ENCODE peak calls at places on chromosomes 2 and 18, in six cellular contexts. One of them, this sample, is unnamed.

GRCh38 chr2:58553937-58554336 is 312.8 kb upstream of the FANCL start:
- DNase-seq in GM12891: no peak
- DNase-seq in H1: no peak
- DNase-seq in HepG2: peak
- DNase-seq in GM12878: no peak
- DNase-seq in K562: peak
- DNase-seq in this sample: no peak

GRCh38 chr2:126836761-126837679 is 61.7 kb upstream of the TEX51 start:
- DNase-seq in GM12878: no peak
- DNase-seq in H1: no peak
- DNase-seq in HepG2: no peak
- DNase-seq in K562: no peak
- DNase-seq in GM12891: no peak
- DNase-seq in this sample: no peak

GRCh38 chr2:44100351-44100750 is 68.3 kb upstream of the PPM1B start:
- DNase-seq in HepG2: peak
- DNase-seq in GM12891: no peak
- DNase-seq in H1: no peak
- DNase-seq in GM12878: no peak
- DNase-seq in K562: peak
- DNase-seq in this sample: no peak

GRCh38 chr2:45748239-45748638 is 96.8 kb downstream of the PRKCE start:
- DNase-seq in GM12878: no peak
- DNase-seq in H1: no peak
- DNase-seq in K562: no peak
- DNase-seq in HepG2: no peak
- DNase-seq in GM12891: no peak
- DNase-seq in this sample: no peak

GRCh38 chr18:48084858-48085257 is 154.4 kb upstream of the SMAD2 start:
- DNase-seq in GM12891: no peak
- DNase-seq in GM12878: no peak
- DNase-seq in K562: no peak
- DNase-seq in H1: no peak
- DNase-seq in HepG2: no peak
- DNase-seq in this sample: no peak

GRCh38 chr2:30404354-30405265 is 42.4 kb upstream of the LCLAT1 start:
- DNase-seq in GM12878: no peak
- DNase-seq in H1: peak
- DNase-seq in HepG2: no peak
- DNase-seq in K562: no peak
- DNase-seq in GM12891: no peak
- DNase-seq in this sample: no peak

GRCh38 chr2:137929504-137929886 is 34.8 kb upstream of the HNMT start:
- DNase-seq in K562: no peak
- DNase-seq in HepG2: no peak
- DNase-seq in GM12891: no peak
- DNase-seq in H1: no peak
- DNase-seq in GM12878: no peak
- DNase-seq in this sample: no peak

GRCh38 chr2:58101500-58101899 is 54.9 kb downstream of the VRK2 start:
- DNase-seq in H1: no peak
- DNase-seq in HepG2: no peak
- DNase-seq in K562: no peak
- DNase-seq in GM12891: no peak
- DNase-seq in GM12878: no peak
- DNase-seq in this sample: no peak

GRCh38 chr2:50922506-50922905 is 109.4 kb downstream of the NRXN1 start:
- DNase-seq in GM12891: no peak
- DNase-seq in H1: no peak
- DNase-seq in GM12878: no peak
- DNase-seq in HepG2: no peak
- DNase-seq in K562: no peak
- DNase-seq in this sample: no peak

GRCh38 chr2:215272918-215273317 is 38.9 kb upstream of the ATIC start:
- DNase-seq in HepG2: no peak
- DNase-seq in GM12891: no peak
- DNase-seq in K562: no peak
- DNase-seq in H1: no peak
- DNase-seq in GM12878: no peak
- DNase-seq in this sample: no peak

GRCh38 chr2:187900023-187900422 is 345.8 kb upstream of the TFPI start:
- DNase-seq in HepG2: no peak
- DNase-seq in K562: no peak
- DNase-seq in GM12878: no peak
- DNase-seq in GM12891: no peak
- DNase-seq in H1: no peak
- DNase-seq in this sample: no peak

GRCh38 chr18:40366521-40366920 is 1588.5 kb upstream of the PIK3C3 start:
- DNase-seq in GM12878: no peak
- DNase-seq in HepG2: no peak
- DNase-seq in H1: no peak
- DNase-seq in GM12891: no peak
- DNase-seq in K562: no peak
- DNase-seq in this sample: no peak

GRCh38 chr2:15331787-15332186 is 229.3 kb downstream of the NBAS start:
- DNase-seq in H1: no peak
- DNase-seq in GM12878: no peak
- DNase-seq in GM12891: no peak
- DNase-seq in HepG2: no peak
- DNase-seq in K562: peak
- DNase-seq in this sample: no peak

GRCh38 chr2:136557203-136557602 is 208.1 kb upstream of the THSD7B start:
- DNase-seq in GM12891: no peak
- DNase-seq in H1: no peak
- DNase-seq in HepG2: no peak
- DNase-seq in GM12878: no peak
- DNase-seq in K562: no peak
- DNase-seq in this sample: no peak

GRCh38 chr18:24075731-24076130 is 61.2 kb downstream of the TTC39C start:
- DNase-seq in GM12878: no peak
- DNase-seq in HepG2: no peak
- DNase-seq in K562: no peak
- DNase-seq in H1: no peak
- DNase-seq in GM12891: no peak
- DNase-seq in this sample: no peak

GRCh38 chr2:71419145-71419544 is 34.2 kb upstream of the DYSF start:
- DNase-seq in HepG2: no peak
- DNase-seq in K562: no peak
- DNase-seq in GM12891: no peak
- DNase-seq in H1: no peak
- DNase-seq in GM12878: no peak
- DNase-seq in this sample: no peak

GRCh38 chr2:83364264-83364663 is 1094.8 kb downstream of the SUCLG1 start:
- DNase-seq in GM12891: no peak
- DNase-seq in K562: no peak
- DNase-seq in GM12878: no peak
- DNase-seq in HepG2: no peak
- DNase-seq in H1: no peak
- DNase-seq in this sample: no peak

GRCh38 chr2:236944561-236944960 is 141.1 kb upstream of the COPS8 start:
- DNase-seq in K562: no peak
- DNase-seq in H1: peak
- DNase-seq in GM12891: no peak
- DNase-seq in HepG2: no peak
- DNase-seq in GM12878: no peak
- DNase-seq in this sample: no peak

GRCh38 chr18:38750786-38751185 is 1185.2 kb upstream of the CELF4 start:
- DNase-seq in K562: no peak
- DNase-seq in GM12891: no peak
- DNase-seq in H1: no peak
- DNase-seq in GM12878: no peak
- DNase-seq in HepG2: no peak
- DNase-seq in this sample: no peak

GRCh38 chr18:421236-422155 is 79.0 kb downstream of the COLEC12 start:
- DNase-seq in HepG2: peak
- DNase-seq in GM12878: no peak
- DNase-seq in H1: no peak
- DNase-seq in K562: no peak
- DNase-seq in GM12891: no peak
- DNase-seq in this sample: no peak
- TF ChIP-seq TAF1 in HepG2: no peak
- TF ChIP-seq TAF1 in GM12878: no peak
- TF ChIP-seq TAF1 in H1: no peak
- TF ChIP-seq TAF1 in K562: no peak
- TF ChIP-seq TAF1 in GM12891: no peak
- TF ChIP-seq TAF1 in this sample: no peak

DNA sequence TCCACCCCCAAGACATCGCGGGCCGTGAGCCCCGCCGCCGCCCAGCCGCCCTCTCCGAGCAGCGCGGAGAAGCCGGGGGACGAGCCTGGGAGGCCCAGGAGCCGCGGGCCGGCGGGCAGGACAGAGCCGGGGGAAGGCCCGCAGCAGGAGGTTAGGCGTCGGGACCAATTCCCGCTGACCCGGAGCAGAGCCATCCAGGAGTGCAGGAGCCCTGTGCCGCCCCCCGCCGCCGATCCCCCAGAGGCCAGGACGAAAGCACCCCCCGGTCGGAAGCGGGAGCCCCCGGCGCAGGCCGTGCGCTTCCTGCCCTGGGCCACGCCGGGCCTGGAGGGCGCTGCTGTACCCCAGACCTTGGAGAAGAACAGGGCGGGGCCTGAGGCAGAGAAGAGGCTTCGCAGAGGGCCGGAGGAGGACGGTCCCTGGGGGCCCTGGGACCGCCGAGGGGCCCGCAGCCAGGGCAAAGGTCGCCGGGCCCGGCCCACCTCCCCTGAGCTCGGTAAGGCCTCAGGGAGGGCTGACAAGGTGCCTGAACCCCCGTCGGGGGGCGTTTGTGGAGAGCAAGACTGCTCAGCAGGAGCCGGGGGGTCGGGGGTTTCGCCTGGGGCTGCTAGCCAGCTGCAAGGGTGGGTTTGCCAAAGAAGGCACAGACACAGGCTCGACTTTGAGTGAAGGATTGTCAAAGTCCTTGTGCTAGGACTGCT is 14.3 kb downstream of the SPEG start:
- DNase-seq in GM12891: no peak
- DNase-seq in K562: no peak
- DNase-seq in H1: peak
- DNase-seq in HepG2: no peak
- DNase-seq in GM12878: no peak
- DNase-seq in this sample: no peak
- TF ChIP-seq POLR2AphosphoS5 in GM12891: no peak
- TF ChIP-seq POLR2AphosphoS5 in K562: no peak
- TF ChIP-seq POLR2AphosphoS5 in H1: no peak
- TF ChIP-seq POLR2AphosphoS5 in HepG2: no peak
- TF ChIP-seq POLR2AphosphoS5 in GM12878: no peak
- TF ChIP-seq POLR2AphosphoS5 in this sample: no peak

DNA sequence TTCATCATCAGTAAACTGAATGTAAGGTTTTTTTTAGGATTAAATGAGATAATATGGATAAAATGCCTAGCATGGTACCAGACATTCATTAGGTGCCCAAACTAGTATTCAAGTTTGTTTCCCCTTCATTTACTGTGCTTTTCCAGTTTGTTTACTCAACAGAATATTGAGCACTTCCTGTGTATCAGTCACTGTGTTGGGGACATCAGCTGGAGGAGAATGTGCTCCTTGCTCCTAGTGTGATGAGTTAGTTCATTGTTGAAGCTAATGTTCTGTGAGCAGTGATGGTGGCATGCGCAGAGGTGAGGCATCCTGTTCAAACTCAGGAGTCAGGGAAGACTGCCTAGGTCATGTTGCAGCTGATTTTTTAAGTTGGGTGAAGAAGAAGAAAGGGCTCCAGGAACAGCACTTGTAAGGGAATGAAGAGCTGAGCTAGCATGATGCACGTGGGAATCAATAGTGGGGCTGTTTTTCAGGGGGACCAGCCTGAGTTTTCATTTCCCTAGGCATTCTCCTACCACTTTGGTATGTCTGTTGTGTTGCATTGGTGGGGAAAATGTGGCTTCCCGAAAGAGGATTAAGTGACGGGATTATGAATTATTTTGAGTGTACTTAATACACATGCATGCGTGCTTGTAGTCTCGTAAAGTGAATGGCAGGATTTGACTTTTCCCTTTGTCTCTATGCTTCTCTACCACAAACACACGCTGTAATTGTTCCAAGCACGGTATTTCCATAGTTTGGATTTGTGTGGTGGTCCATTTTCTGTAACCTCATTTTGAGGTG is 23.7 kb downstream of the TTLL4 start:
- DNase-seq in HepG2: peak
- DNase-seq in GM12891: no peak
- DNase-seq in K562: no peak
- DNase-seq in H1: no peak
- DNase-seq in GM12878: no peak
- DNase-seq in this sample: no peak
- TF ChIP-seq POLR2A in HepG2: no peak
- TF ChIP-seq POLR2A in GM12891: no peak
- TF ChIP-seq POLR2A in K562: no peak
- TF ChIP-seq POLR2A in H1: no peak
- TF ChIP-seq POLR2A in GM12878: no peak
- TF ChIP-seq POLR2A in this sample: no peak

DNA sequence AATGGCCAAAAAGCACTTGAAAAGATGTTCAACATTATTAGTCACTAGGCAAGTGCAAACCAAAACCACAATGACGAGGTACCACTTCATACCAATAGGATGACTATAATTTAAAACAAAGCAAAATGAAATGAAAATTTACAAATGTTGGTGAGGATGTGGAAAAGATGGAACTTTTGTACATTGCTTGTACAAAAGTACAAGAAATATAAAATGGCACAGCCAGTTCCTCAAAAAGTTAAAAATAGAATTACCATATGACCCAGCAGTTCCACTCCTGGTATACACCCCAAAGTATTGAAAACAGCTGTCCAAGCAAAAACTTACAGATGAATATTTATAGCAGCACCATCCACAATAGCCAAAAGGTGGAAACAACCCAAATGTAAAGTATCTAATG is 107.8 kb upstream of the XPO1 start:
- DNase-seq in K562: no peak
- DNase-seq in GM12891: no peak
- DNase-seq in H1: no peak
- DNase-seq in HepG2: no peak
- DNase-seq in GM12878: no peak
- DNase-seq in this sample: no peak
- TF ChIP-seq TAF1 in K562: no peak
- TF ChIP-seq TAF1 in GM12891: no peak
- TF ChIP-seq TAF1 in H1: no peak
- TF ChIP-seq TAF1 in HepG2: no peak
- TF ChIP-seq TAF1 in GM12878: no peak
- TF ChIP-seq TAF1 in this sample: no peak

DNA sequence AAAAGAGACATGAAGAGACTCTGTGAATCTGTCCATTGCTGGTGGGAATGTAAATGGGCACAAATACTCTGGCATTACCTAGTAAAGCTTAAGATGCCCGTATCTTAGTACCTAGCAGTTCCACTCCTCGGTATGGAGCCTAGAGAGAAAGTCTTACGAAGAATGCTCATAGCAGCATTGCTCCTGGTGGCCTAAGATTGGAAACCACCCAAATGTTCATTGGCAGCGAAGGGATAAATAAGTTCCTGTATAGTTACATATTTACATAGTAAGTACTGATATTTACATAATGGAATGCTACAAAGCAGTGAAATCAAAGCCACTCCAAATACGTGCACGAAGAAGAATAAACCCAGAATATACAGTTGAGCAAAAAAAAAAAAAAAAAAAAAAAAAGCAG is 46.7 kb upstream of the PDIA6 start:
- DNase-seq in K562: no peak
- DNase-seq in GM12891: no peak
- DNase-seq in H1: no peak
- DNase-seq in HepG2: no peak
- DNase-seq in GM12878: no peak
- DNase-seq in this sample: no peak
- TF ChIP-seq POLR2AphosphoS5 in K562: no peak
- TF ChIP-seq POLR2AphosphoS5 in GM12891: no peak
- TF ChIP-seq POLR2AphosphoS5 in H1: no peak
- TF ChIP-seq POLR2AphosphoS5 in HepG2: no peak
- TF ChIP-seq POLR2AphosphoS5 in GM12878: no peak
- TF ChIP-seq POLR2AphosphoS5 in this sample: no peak